ENCODE peak calls at places on chromosomes 3 and 15, in six cellular contexts. One of them, this sample, is unnamed.

GRCh38 chr15:100083572-100083971 is 258.2 kb downstream of the ADAMTS17 start:
- DNase-seq in aorta: no peak
- DNase-seq in A549: no peak
- DNase-seq in cardiac muscle cell: no peak
- DNase-seq in SJSA1: peak
- DNase-seq in GM23248: no peak
- DNase-seq in this sample: no peak

GRCh38 chr3:13222131-13222530 is 148.9 kb upstream of the IQSEC1 start:
- DNase-seq in A549: no peak
- DNase-seq in aorta: no peak
- DNase-seq in SJSA1: no peak
- DNase-seq in GM23248: no peak
- DNase-seq in cardiac muscle cell: no peak
- DNase-seq in this sample: no peak

GRCh38 chr3:42185044-42185443 is 80.9 kb downstream of the CCK start:
- DNase-seq in SJSA1: no peak
- DNase-seq in GM23248: peak
- DNase-seq in cardiac muscle cell: no peak
- DNase-seq in A549: no peak
- DNase-seq in aorta: no peak
- DNase-seq in this sample: no peak

GRCh38 chr3:42683875-42684593 is 1.3 kb upstream of the KLHL40 start:
- DNase-seq in GM23248: peak
- DNase-seq in aorta: peak
- DNase-seq in SJSA1: peak
- DNase-seq in A549: peak
- DNase-seq in cardiac muscle cell: peak
- DNase-seq in this sample: peak

GRCh38 chr3:141681390-141681780 is 56.7 kb upstream of the RNF7 start:
- DNase-seq in A549: no peak
- DNase-seq in cardiac muscle cell: no peak
- DNase-seq in GM23248: no peak
- DNase-seq in aorta: no peak
- DNase-seq in SJSA1: no peak
- DNase-seq in this sample: no peak

GRCh38 chr3:106160396-106160795 is 291.6 kb upstream of the CBLB start:
- DNase-seq in cardiac muscle cell: no peak
- DNase-seq in SJSA1: no peak
- DNase-seq in aorta: no peak
- DNase-seq in GM23248: no peak
- DNase-seq in A549: no peak
- DNase-seq in this sample: no peak

GRCh38 chr15:29081781-29082180 is 187.8 kb downstream of the NSMCE3 start:
- DNase-seq in GM23248: no peak
- DNase-seq in cardiac muscle cell: no peak
- DNase-seq in SJSA1: no peak
- DNase-seq in aorta: no peak
- DNase-seq in A549: no peak
- DNase-seq in this sample: no peak

GRCh38 chr3:147392083-147392916 is 14.0 kb downstream of the ZIC4 start:
- DNase-seq in cardiac muscle cell: no peak
- DNase-seq in aorta: peak
- DNase-seq in A549: no peak
- DNase-seq in GM23248: peak
- DNase-seq in SJSA1: peak
- DNase-seq in this sample: no peak

GRCh38 chr15:51731549-51732267 is 5.7 kb downstream of the LYSMD2 start:
- DNase-seq in SJSA1: peak
- DNase-seq in cardiac muscle cell: peak
- DNase-seq in aorta: no peak
- DNase-seq in GM23248: peak
- DNase-seq in A549: no peak
- DNase-seq in this sample: peak

GRCh38 chr15:68432665-68433064 is 702 bp upstream of the ITGA11 start:
- DNase-seq in cardiac muscle cell: no peak
- DNase-seq in aorta: no peak
- DNase-seq in SJSA1: no peak
- DNase-seq in A549: no peak
- DNase-seq in GM23248: no peak
- DNase-seq in this sample: no peak

GRCh38 chr15:46786886-46787285 is 930.4 kb upstream of the SEMA6D start:
- DNase-seq in GM23248: no peak
- DNase-seq in cardiac muscle cell: no peak
- DNase-seq in SJSA1: no peak
- DNase-seq in A549: no peak
- DNase-seq in aorta: no peak
- DNase-seq in this sample: no peak

GRCh38 chr3:166785851-166786250 is 594.2 kb downstream of the ZBBX start:
- DNase-seq in cardiac muscle cell: no peak
- DNase-seq in aorta: no peak
- DNase-seq in SJSA1: no peak
- DNase-seq in A549: no peak
- DNase-seq in GM23248: no peak
- DNase-seq in this sample: no peak

GRCh38 chr3:194095464-194095863 is 40.5 kb upstream of the HES1 start:
- DNase-seq in SJSA1: no peak
- DNase-seq in GM23248: no peak
- DNase-seq in A549: no peak
- DNase-seq in cardiac muscle cell: no peak
- DNase-seq in aorta: no peak
- DNase-seq in this sample: no peak

GRCh38 chr3:49378249-49378899 is 20.2 kb upstream of the GPX1 start:
- DNase-seq in aorta: no peak
- DNase-seq in A549: no peak
- DNase-seq in GM23248: peak
- DNase-seq in cardiac muscle cell: peak
- DNase-seq in SJSA1: peak
- DNase-seq in this sample: no peak

GRCh38 chr3:160331127-160331937 is 67.7 kb downstream of the IFT80 start:
- DNase-seq in aorta: no peak
- DNase-seq in cardiac muscle cell: peak
- DNase-seq in A549: peak
- DNase-seq in SJSA1: peak
- DNase-seq in GM23248: peak
- DNase-seq in this sample: no peak

GRCh38 chr3:172040976-172041963 is 1.9 kb downstream of the FNDC3B start:
- DNase-seq in A549: peak
- DNase-seq in aorta: no peak
- DNase-seq in SJSA1: peak
- DNase-seq in cardiac muscle cell: peak
- DNase-seq in GM23248: peak
- DNase-seq in this sample: no peak

GRCh38 chr15:78914027-78914764 is 30.6 kb downstream of the CTSH start:
- DNase-seq in GM23248: peak
- DNase-seq in aorta: peak
- DNase-seq in A549: peak
- DNase-seq in SJSA1: no peak
- DNase-seq in cardiac muscle cell: no peak
- DNase-seq in this sample: no peak

GRCh38 chr3:78969483-78969882 is 798.3 kb downstream of the ROBO1 start:
- DNase-seq in A549: no peak
- DNase-seq in cardiac muscle cell: peak
- DNase-seq in GM23248: peak
- DNase-seq in aorta: no peak
- DNase-seq in SJSA1: no peak
- DNase-seq in this sample: no peak

GRCh38 chr15:41853191-41853590 is 14.5 kb downstream of the PLA2G4B start:
- DNase-seq in GM23248: no peak
- DNase-seq in cardiac muscle cell: no peak
- DNase-seq in A549: no peak
- DNase-seq in SJSA1: no peak
- DNase-seq in aorta: no peak
- DNase-seq in this sample: no peak

GRCh38 chr3:195908439-195909293 is at the start of gene TNK2:
- DNase-seq in A549: no peak
- DNase-seq in GM23248: peak
- DNase-seq in aorta: peak
- DNase-seq in cardiac muscle cell: no peak
- DNase-seq in SJSA1: no peak
- DNase-seq in this sample: peak
- H3K27ac ChIP-seq in A549: peak
- H3K27ac ChIP-seq in GM23248: no peak
- H3K27ac ChIP-seq in aorta: no peak
- H3K27ac ChIP-seq in cardiac muscle cell: peak
- H3K27ac ChIP-seq in SJSA1: no peak
- H3K27ac ChIP-seq in this sample: peak

GRCh38 chr15:74238984-74239645 is 3.0 kb downstream of the CCDC33 start:
- DNase-seq in cardiac muscle cell: no peak
- DNase-seq in A549: no peak
- DNase-seq in SJSA1: no peak
- DNase-seq in GM23248: no peak
- DNase-seq in aorta: no peak
- DNase-seq in this sample: no peak
- H3K27ac ChIP-seq in cardiac muscle cell: no peak
- H3K27ac ChIP-seq in A549: peak
- H3K27ac ChIP-seq in SJSA1: no peak
- H3K27ac ChIP-seq in GM23248: no peak
- H3K27ac ChIP-seq in aorta: peak
- H3K27ac ChIP-seq in this sample: no peak

DNA sequence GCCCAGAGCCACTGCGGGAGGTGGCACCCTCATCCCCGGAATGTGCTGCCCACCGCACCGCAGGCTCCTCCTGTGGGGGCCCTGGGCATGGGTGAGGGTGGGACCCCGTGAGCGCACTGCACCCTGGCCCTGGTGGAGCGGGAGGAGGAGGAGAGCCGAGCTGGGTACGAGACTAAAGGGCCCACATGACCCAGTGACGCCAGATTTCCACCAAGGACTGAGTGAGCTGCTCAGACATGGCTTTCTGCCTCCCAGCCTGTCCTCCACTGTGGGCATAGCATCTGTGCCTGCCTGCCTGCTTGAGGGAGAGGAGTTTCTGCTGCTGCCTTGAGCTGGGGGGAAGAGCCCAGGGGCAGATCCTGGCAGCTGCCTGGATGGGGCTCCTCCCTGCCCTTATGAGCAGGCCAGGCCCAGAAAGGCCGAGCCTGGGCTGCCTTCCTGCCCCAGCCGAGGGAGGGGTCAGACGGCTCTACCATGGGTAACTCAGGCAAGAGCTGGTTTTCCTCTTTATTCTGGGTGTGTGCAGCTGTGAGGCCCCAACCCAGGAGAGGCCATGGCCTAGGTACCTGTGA is 88.4 kb downstream of the VGLL4 start:
- DNase-seq in GM23248: no peak
- DNase-seq in cardiac muscle cell: no peak
- DNase-seq in aorta: no peak
- DNase-seq in SJSA1: no peak
- DNase-seq in A549: no peak
- DNase-seq in this sample: no peak
- H3K27ac ChIP-seq in GM23248: no peak
- H3K27ac ChIP-seq in cardiac muscle cell: peak
- H3K27ac ChIP-seq in aorta: peak
- H3K27ac ChIP-seq in SJSA1: no peak
- H3K27ac ChIP-seq in A549: no peak
- H3K27ac ChIP-seq in this sample: no peak

GRCh38 chr3:126538966-126539365 is 15.0 kb downstream of the CHST13 start:
- DNase-seq in A549: no peak
- DNase-seq in cardiac muscle cell: no peak
- DNase-seq in aorta: no peak
- DNase-seq in GM23248: no peak
- DNase-seq in SJSA1: no peak
- DNase-seq in this sample: no peak

GRCh38 chr3:126541628-126542339 is 16.9 kb downstream of the C3orf22 start:
- DNase-seq in aorta: peak
- DNase-seq in SJSA1: no peak
- DNase-seq in cardiac muscle cell: peak
- DNase-seq in GM23248: no peak
- DNase-seq in A549: no peak
- DNase-seq in this sample: no peak

GRCh38 chr3:126540946-126541627 is 17.1 kb downstream of the CHST13 start:
- DNase-seq in cardiac muscle cell: no peak
- DNase-seq in SJSA1: no peak
- DNase-seq in A549: no peak
- DNase-seq in GM23248: no peak
- DNase-seq in aorta: peak
- DNase-seq in this sample: no peak

GRCh38 chr3:126539558-126540250 is 15.7 kb downstream of the CHST13 start:
- DNase-seq in SJSA1: no peak
- DNase-seq in GM23248: no peak
- DNase-seq in A549: no peak
- DNase-seq in cardiac muscle cell: no peak
- DNase-seq in aorta: peak
- DNase-seq in this sample: no peak

GRCh38 chr3:126540342-126540849 is 16.4 kb downstream of the CHST13 start:
- DNase-seq in GM23248: peak
- DNase-seq in A549: peak
- DNase-seq in cardiac muscle cell: peak
- DNase-seq in aorta: peak
- DNase-seq in SJSA1: peak
- DNase-seq in this sample: no peak
- H3K27ac ChIP-seq in GM23248: peak
- H3K27ac ChIP-seq in A549: no peak
- H3K27ac ChIP-seq in cardiac muscle cell: no peak
- H3K27ac ChIP-seq in aorta: no peak
- H3K27ac ChIP-seq in SJSA1: peak
- H3K27ac ChIP-seq in this sample: no peak

DNA sequence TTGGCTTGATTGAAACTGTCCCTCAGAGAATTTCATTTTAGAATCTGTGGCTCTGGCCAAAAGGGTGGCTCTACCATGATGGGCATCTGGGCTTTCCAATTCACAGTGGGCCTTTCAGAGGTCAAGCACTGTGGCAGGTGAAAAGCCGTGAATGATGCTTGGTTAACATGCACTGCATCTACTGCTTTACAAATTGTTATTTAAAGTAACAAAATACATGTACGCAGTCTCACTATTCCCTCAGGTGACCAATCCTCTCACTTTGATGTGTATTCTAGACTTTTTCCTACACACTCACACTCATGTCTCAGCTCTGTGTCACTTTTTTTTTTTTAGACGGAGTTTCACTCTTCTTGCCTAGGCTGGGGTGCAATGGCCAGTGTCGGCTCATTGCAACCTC is 70.5 kb downstream of the MGLL start:
- DNase-seq in GM23248: no peak
- DNase-seq in aorta: no peak
- DNase-seq in SJSA1: no peak
- DNase-seq in A549: no peak
- DNase-seq in cardiac muscle cell: no peak
- DNase-seq in this sample: no peak
- H3K27ac ChIP-seq in GM23248: no peak
- H3K27ac ChIP-seq in aorta: no peak
- H3K27ac ChIP-seq in SJSA1: no peak
- H3K27ac ChIP-seq in A549: peak
- H3K27ac ChIP-seq in cardiac muscle cell: no peak
- H3K27ac ChIP-seq in this sample: no peak

DNA sequence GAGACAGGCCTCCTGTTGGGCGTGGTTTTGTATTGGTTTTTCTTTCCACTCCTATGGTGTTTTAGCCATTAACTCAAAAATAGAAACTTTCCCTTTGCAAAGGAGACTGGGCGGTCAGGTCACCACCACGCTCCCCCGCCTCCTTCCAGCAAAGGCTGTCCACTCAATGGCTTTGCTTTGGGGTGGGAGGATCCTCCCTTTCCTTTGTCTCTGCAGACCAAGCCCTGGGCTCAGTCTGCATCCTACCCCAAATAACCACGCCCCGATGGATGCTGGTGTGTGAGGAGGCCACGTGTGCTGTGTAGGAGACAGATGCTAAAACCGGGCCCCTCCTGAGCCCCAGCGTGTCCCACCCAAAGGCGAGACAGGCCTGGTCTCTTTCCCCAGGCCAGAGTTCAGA is 68.5 kb downstream of the GRIP2 start:
- DNase-seq in A549: no peak
- DNase-seq in GM23248: no peak
- DNase-seq in cardiac muscle cell: no peak
- DNase-seq in aorta: no peak
- DNase-seq in SJSA1: peak
- DNase-seq in this sample: no peak
- H3K27ac ChIP-seq in A549: no peak
- H3K27ac ChIP-seq in GM23248: peak
- H3K27ac ChIP-seq in cardiac muscle cell: no peak
- H3K27ac ChIP-seq in aorta: no peak
- H3K27ac ChIP-seq in SJSA1: peak
- H3K27ac ChIP-seq in this sample: no peak